ENCODE peak calls at places on chromosomes 1 and 21, in seven cellular contexts. D is OCI-LY7, E is epithelial cell of esophagus, B is tibial artery, S is SK-N-MC, A is kidney epithelial cell, J is fibroblast of lung. I is an unnamed sample.

GRCh38 chr1:156160744-156161181 is 7.4 kb downstream of the SEMA4A start:
- DNase-seq in A (no peak), E (peak; percentile 33), D (no peak), B (peak; percentile 95), J (peak; percentile 76), S (no peak), I (no peak)

GRCh38 chr1:62355095-62355494 is 35.9 kb upstream of the KANK4 start:
- DNase-seq in J (peak; percentile 16), B (no peak), A (no peak), E (peak; percentile 20), S (no peak), D (no peak), I (no peak)

GRCh38 chr1:153778051-153778823 is 3.0 kb downstream of the SLC27A3 start:
- DNase-seq in A (no peak), D (no peak), J (no peak), B (no peak), E (no peak), S (no peak), I (no peak)

GRCh38 chr1:238384381-238384780 is 493.7 kb upstream of the ZP4 start:
- DNase-seq in D (no peak), B (no peak), E (peak; percentile 25), S (no peak), A (no peak), J (no peak), I (peak; percentile 3)

GRCh38 chr1:9418851-9419250 is 120.4 kb upstream of the SLC25A33 start:
- DNase-seq in E (no peak), A (no peak), B (no peak), D (no peak), S (no peak), J (no peak), I (no peak)

GRCh38 chr1:193031431-193031830 is 27.7 kb downstream of the UCHL5 start:
- DNase-seq in J (peak; percentile 6), B (no peak), D (peak; percentile 14), E (peak; percentile 22), A (no peak), S (no peak), I (no peak)

GRCh38 chr1:19254416-19254815 is 2.8 kb downstream of the MRTO4 start:
- DNase-seq in S (no peak), E (no peak), J (no peak), D (no peak), A (no peak), B (no peak), I (no peak)

GRCh38 chr1:9715536-9716226 is 64.2 kb downstream of the PIK3CD start:
- DNase-seq in E (no peak), D (peak; percentile 37), B (no peak), S (no peak), J (no peak), A (no peak), I (no peak)

GRCh38 chr1:41847733-41848132 is 71.0 kb downstream of the HIVEP3 start:
- DNase-seq in S (no peak), A (no peak), D (no peak), B (no peak), E (no peak), J (no peak), I (no peak)

GRCh38 chr1:182280521-182280920 is 111.1 kb downstream of the GLUL start:
- DNase-seq in B (no peak), E (no peak), D (no peak), J (no peak), S (no peak), A (no peak), I (no peak)

GRCh38 chr21:21177353-21177986 is 179.3 kb downstream of the NCAM2 start:
- DNase-seq in E (no peak), D (no peak), S (no peak), B (no peak), A (no peak), J (no peak), I (no peak)

GRCh38 chr1:36731226-36732037 is 248.7 kb upstream of the CSF3R start:
- DNase-seq in A (no peak), S (no peak), E (no peak), D (no peak), J (no peak), B (no peak), I (peak; percentile 12)

GRCh38 chr1:102588536-102588935 is 519.8 kb downstream of the COL11A1 start:
- DNase-seq in J (no peak), A (no peak), E (peak; percentile 41), B (no peak), S (no peak), D (no peak), I (no peak)

GRCh38 chr1:67211589-67212563 is 45.6 kb downstream of the IL23R start:
- DNase-seq in J (peak; percentile 23), A (no peak), S (no peak), B (no peak), D (peak; percentile 56), E (peak; percentile 46), I (peak; percentile 70)

GRCh38 chr21:41691205-41692203 is 75.3 kb downstream of the RIPK4 start:
- DNase-seq in B (no peak), E (no peak), J (no peak), D (no peak), S (no peak), A (no peak), I (peak; percentile 18)

GRCh38 chr1:24850353-24850905 is 79.6 kb downstream of the RUNX3 start:
- DNase-seq in A (no peak), D (no peak), J (peak; percentile 47), B (no peak), S (peak; percentile 79), E (no peak), I (no peak)
- H3K4me3 ChIP-seq in A (no peak overlapping the region), D (no peak overlapping the region), J (no peak overlapping the region), B (no peak overlapping the region), S (peak overlapping the region; percentile 41), E (no peak overlapping the region), I (no peak overlapping the region)

GRCh38 chr1:22625262-22625925 is 11.0 kb upstream of the C1QA start:
- DNase-seq in A (no peak), S (no peak), E (peak; percentile 19), B (no peak), J (peak; percentile 4), D (no peak), I (no peak)

GRCh38 chr1:22628698-22629444 is 7.6 kb upstream of the C1QA start:
- DNase-seq in D (no peak), S (no peak), E (no peak), A (no peak), J (no peak), B (no peak), I (no peak)

GRCh38 chr1:22627331-22627730 is 9.1 kb upstream of the C1QA start:
- DNase-seq in A (no peak), B (no peak), E (no peak), S (no peak), J (no peak), D (no peak), I (no peak)

GRCh38 chr1:22629886-22630285 is 6.5 kb upstream of the C1QA start:
- DNase-seq in J (no peak), D (no peak), S (no peak), E (no peak), B (no peak), A (no peak), I (no peak)

DNA sequence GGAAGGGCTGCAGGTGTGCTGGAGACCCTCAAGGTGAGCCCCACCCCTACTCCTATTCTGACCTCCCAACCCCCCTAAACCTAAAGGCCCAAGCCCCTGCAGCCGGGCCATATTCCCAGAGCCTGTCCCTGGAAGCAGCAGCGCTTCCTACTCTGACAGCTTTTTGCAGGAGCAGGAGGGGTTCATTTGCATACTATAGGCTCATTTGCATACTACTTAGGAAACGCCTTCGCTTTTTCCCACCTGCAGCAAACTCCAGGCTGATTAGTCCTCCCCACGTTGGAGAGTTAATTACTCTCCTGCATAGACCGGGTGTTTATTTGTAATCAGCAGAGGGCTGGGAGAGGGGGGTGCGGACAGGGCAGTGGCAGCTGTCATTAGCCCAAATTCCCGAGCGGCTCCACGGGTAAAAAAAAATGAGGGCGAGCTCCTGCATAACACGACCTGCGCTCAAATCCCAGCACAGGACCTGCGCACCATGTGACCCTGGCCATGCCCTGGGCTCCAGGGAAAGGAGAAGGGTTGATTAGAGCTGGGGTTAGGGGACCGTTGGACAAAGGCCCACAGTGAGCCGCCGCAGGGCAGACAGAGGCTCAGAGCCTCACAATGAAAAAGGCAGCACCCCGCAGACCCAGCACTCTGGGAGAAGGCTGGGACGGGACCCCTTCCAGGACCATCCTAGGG is 10.1 kb upstream of the C1QA start:
- DNase-seq in A (no peak), D (no peak), S (no peak), E (no peak), B (no peak), J (no peak), I (no peak)
- H3K4me3 ChIP-seq in A (no peak overlapping the region), D (no peak overlapping the region), S (no peak overlapping the region), E (no peak overlapping the region), B (no peak overlapping the region), J (no peak overlapping the region), I (no peak overlapping the region)

DNA sequence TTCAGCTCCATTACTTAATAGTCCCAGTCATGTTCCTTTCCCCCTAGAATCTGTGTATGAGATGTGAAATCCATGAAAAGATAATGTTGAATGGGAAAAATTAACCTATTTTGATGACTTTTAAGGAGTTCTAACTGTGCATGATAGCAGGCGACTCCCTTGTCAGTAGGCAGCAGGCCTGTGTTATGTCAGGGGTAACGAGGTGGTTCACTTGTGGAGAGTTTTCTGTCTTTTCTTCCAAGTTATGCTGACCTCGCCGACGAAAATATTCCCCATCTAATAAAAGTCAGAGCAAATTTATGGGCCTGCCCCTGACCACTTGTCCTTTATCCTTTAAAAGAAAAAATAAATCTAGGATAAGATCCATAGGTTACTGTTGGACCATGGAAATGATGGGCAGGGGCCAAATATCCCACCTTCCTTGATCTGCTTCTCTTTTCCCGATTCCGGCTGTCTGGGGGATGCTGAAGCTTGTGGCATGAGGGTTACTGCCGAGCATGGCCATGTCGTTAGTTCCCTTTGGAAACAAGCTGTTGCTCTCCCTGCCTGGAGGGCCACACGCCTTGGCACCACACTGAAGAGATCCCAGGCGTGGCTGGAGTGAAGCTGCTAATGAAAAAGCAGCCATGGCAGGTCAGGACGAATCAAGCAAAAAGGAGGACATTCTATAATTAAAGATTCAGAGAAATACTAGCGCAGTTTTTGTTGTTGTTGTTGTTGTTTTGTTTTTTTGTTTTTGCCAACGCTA is 93.8 kb downstream of the ROR1 start:
- DNase-seq in B (no peak), D (no peak), J (no peak), S (no peak), E (peak; percentile 27), A (no peak), I (no peak)
- H3K4me3 ChIP-seq in B (no peak overlapping the region), D (no peak overlapping the region), J (no peak overlapping the region), S (no peak overlapping the region), E (no peak overlapping the region), A (no peak overlapping the region), I (no peak overlapping the region)

DNA sequence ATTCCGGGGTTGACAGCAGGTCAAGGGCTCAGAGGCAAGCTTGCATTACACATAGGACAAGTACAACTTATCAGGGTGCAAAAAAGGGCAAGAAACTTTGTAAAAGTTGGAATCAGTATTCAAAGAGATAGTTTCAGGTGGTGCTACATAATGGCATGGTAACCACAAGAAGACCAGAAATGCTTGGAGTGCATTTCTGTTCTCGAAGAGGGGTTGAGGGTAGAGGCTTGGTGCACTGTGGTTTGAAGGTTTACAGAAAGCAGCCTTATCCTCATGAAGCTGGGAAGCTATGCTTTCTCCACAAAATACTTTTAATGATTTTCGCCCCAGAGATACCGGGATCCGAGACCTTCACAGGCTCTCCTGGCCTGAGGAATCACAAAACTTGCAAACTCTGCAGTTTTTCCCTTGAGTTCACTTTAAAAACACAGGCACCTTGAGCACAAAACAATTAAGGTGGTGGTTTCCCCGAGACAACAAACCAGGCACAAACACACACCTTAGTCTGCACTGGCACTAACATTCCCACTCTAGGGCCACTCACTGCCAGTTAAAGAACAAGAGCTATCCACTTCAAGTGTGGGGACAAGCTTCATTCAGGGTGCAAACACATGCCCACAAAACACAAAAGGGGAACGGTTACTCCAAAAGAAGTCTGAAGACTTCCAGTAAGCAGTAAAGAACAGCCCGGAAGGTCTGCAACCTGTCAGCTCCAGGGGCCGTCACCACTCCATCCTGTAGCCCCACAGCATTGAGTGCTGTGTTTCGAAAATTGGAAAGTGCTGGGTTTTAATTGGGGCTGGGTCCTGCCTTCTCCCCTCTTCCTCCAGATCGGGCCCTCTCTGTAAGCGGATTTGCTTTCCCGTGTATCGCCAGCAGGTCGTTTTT is 29.7 kb upstream of the NFIA start:
- DNase-seq in E (no peak), J (no peak), A (no peak), D (no peak), S (no peak), B (no peak), I (no peak)
- H3K4me3 ChIP-seq in E (no peak overlapping the region), J (no peak overlapping the region), A (no peak overlapping the region), D (peak overlapping the region; percentile 58), S (no peak overlapping the region), B (peak overlapping the region; percentile 96), I (no peak overlapping the region)

I was measured in Jurkat, Clone E6-1.